ENCODE peak calls at places on chromosome 1, in six cellular contexts. One of them, this sample, is unnamed.

GRCh38 chr1:236292425-236292824 is 10.7 kb upstream of the ERO1B start:
- DNase-seq in HAP-1: no peak
- DNase-seq in NCI-H2171 treated with DMSO at 0.1 percent for 48 hours: no peak
- DNase-seq in kidney tubule cell: no peak
- DNase-seq in central memory CD4-positive, alpha-beta T cell: no peak
- DNase-seq in neural crest cell: no peak
- DNase-seq in this sample: no peak

GRCh38 chr1:119372493-119373086 is 4.0 kb downstream of the HAO2 start:
- DNase-seq in HAP-1: peak; percentile 72
- DNase-seq in NCI-H2171 treated with DMSO at 0.1 percent for 48 hours: no peak
- DNase-seq in kidney tubule cell: peak; percentile 42
- DNase-seq in central memory CD4-positive, alpha-beta T cell: no peak
- DNase-seq in neural crest cell: no peak
- DNase-seq in this sample: peak; percentile 56

GRCh38 chr1:108080448-108080847 is 115.5 kb upstream of the VAV3 start:
- DNase-seq in HAP-1: no peak
- DNase-seq in NCI-H2171 treated with DMSO at 0.1 percent for 48 hours: no peak
- DNase-seq in kidney tubule cell: no peak
- DNase-seq in central memory CD4-positive, alpha-beta T cell: peak; percentile 8
- DNase-seq in neural crest cell: no peak
- DNase-seq in this sample: no peak

GRCh38 chr1:174877208-174877673 is 122.5 kb upstream of the CACYBP start:
- DNase-seq in HAP-1: no peak
- DNase-seq in NCI-H2171 treated with DMSO at 0.1 percent for 48 hours: no peak
- DNase-seq in kidney tubule cell: no peak
- DNase-seq in central memory CD4-positive, alpha-beta T cell: no peak
- DNase-seq in neural crest cell: no peak
- DNase-seq in this sample: no peak

GRCh38 chr1:97145321-97145956 is 423.9 kb downstream of the PTBP2 start:
- DNase-seq in HAP-1: peak; percentile 47
- DNase-seq in NCI-H2171 treated with DMSO at 0.1 percent for 48 hours: no peak
- DNase-seq in kidney tubule cell: peak; percentile 75
- DNase-seq in central memory CD4-positive, alpha-beta T cell: no peak
- DNase-seq in neural crest cell: no peak
- DNase-seq in this sample: no peak

GRCh38 chr1:78691995-78692747 is 42.5 kb downstream of the IFI44 start:
- DNase-seq in HAP-1: no peak
- DNase-seq in NCI-H2171 treated with DMSO at 0.1 percent for 48 hours: no peak
- DNase-seq in kidney tubule cell: peak; percentile 60
- DNase-seq in central memory CD4-positive, alpha-beta T cell: no peak
- DNase-seq in neural crest cell: no peak
- DNase-seq in this sample: no peak

GRCh38 chr1:248757784-248758195 is 2.2 kb upstream of the LYPD8 start:
- DNase-seq in HAP-1: no peak
- DNase-seq in NCI-H2171 treated with DMSO at 0.1 percent for 48 hours: no peak
- DNase-seq in kidney tubule cell: peak; percentile 78
- DNase-seq in central memory CD4-positive, alpha-beta T cell: no peak
- DNase-seq in neural crest cell: no peak
- DNase-seq in this sample: no peak

GRCh38 chr1:94142022-94142421 is 21.1 kb upstream of the ABCA4 start:
- DNase-seq in HAP-1: no peak
- DNase-seq in NCI-H2171 treated with DMSO at 0.1 percent for 48 hours: no peak
- DNase-seq in kidney tubule cell: peak; percentile 47
- DNase-seq in central memory CD4-positive, alpha-beta T cell: no peak
- DNase-seq in neural crest cell: no peak
- DNase-seq in this sample: no peak

GRCh38 chr1:47693115-47693514 is 255.3 kb downstream of the FOXD2 start:
- DNase-seq in HAP-1: no peak
- DNase-seq in NCI-H2171 treated with DMSO at 0.1 percent for 48 hours: no peak
- DNase-seq in kidney tubule cell: no peak
- DNase-seq in central memory CD4-positive, alpha-beta T cell: no peak
- DNase-seq in neural crest cell: no peak
- DNase-seq in this sample: no peak

GRCh38 chr1:154304664-154305337 is 16.1 kb upstream of the AQP10 start:
- DNase-seq in HAP-1: no peak
- DNase-seq in NCI-H2171 treated with DMSO at 0.1 percent for 48 hours: no peak
- DNase-seq in kidney tubule cell: peak; percentile 88
- DNase-seq in central memory CD4-positive, alpha-beta T cell: no peak
- DNase-seq in neural crest cell: no peak
- DNase-seq in this sample: no peak

GRCh38 chr1:90488451-90488850 is 228.7 kb downstream of the BARHL2 start:
- DNase-seq in HAP-1: no peak
- DNase-seq in NCI-H2171 treated with DMSO at 0.1 percent for 48 hours: no peak
- DNase-seq in kidney tubule cell: no peak
- DNase-seq in central memory CD4-positive, alpha-beta T cell: no peak
- DNase-seq in neural crest cell: no peak
- DNase-seq in this sample: no peak

GRCh38 chr1:8091691-8092090 is 65.6 kb upstream of the ERRFI1 start:
- DNase-seq in HAP-1: no peak
- DNase-seq in NCI-H2171 treated with DMSO at 0.1 percent for 48 hours: no peak
- DNase-seq in kidney tubule cell: no peak
- DNase-seq in central memory CD4-positive, alpha-beta T cell: no peak
- DNase-seq in neural crest cell: no peak
- DNase-seq in this sample: no peak

GRCh38 chr1:172399369-172400072 is 21.0 kb upstream of the C1orf105 start:
- DNase-seq in HAP-1: peak; percentile 18
- DNase-seq in NCI-H2171 treated with DMSO at 0.1 percent for 48 hours: peak; percentile 51
- DNase-seq in kidney tubule cell: peak; percentile 94
- DNase-seq in central memory CD4-positive, alpha-beta T cell: peak; percentile 38
- DNase-seq in neural crest cell: peak; percentile 24
- DNase-seq in this sample: no peak

GRCh38 chr1:1616045-1616821 is 933 bp downstream of the MIB2 start:
- DNase-seq in HAP-1: peak; percentile 41
- DNase-seq in NCI-H2171 treated with DMSO at 0.1 percent for 48 hours: no peak
- DNase-seq in kidney tubule cell: peak; percentile 34
- DNase-seq in central memory CD4-positive, alpha-beta T cell: peak; percentile 50
- DNase-seq in neural crest cell: no peak
- DNase-seq in this sample: peak; percentile 32

This sample was measured in endothelial cell.